ENCODE peak calls at places on chromosomes 3 and 15, in four cellular contexts. One of them, this sample, is unnamed.

GRCh38 chr3:72185549-72186484 is 400.9 kb upstream of the PROK2 start:
- DNase-seq in GM12878: no peak
- DNase-seq in A549: no peak
- DNase-seq in WTC11: no peak
- DNase-seq in this sample: no peak

GRCh38 chr3:71172176-71172575 is 411.4 kb downstream of the FOXP1 start:
- DNase-seq in GM12878: no peak
- DNase-seq in A549: no peak
- DNase-seq in WTC11: no peak
- DNase-seq in this sample: no peak

GRCh38 chr3:167976880-167977498 is 118.7 kb downstream of the GOLIM4 start:
- DNase-seq in GM12878: no peak
- DNase-seq in A549: no peak
- DNase-seq in WTC11: no peak
- DNase-seq in this sample: no peak

GRCh38 chr15:64749999-64750657 is 25.3 kb downstream of the RBPMS2 start:
- DNase-seq in GM12878: no peak
- DNase-seq in A549: peak
- DNase-seq in WTC11: peak
- DNase-seq in this sample: no peak

GRCh38 chr3:171704814-171705213 is 105.5 kb downstream of the PLD1 start:
- DNase-seq in GM12878: no peak
- DNase-seq in A549: no peak
- DNase-seq in WTC11: peak
- DNase-seq in this sample: no peak

GRCh38 chr3:159818399-159818798 is 170.2 kb upstream of the IL12A start:
- DNase-seq in GM12878: no peak
- DNase-seq in A549: no peak
- DNase-seq in WTC11: peak
- DNase-seq in this sample: no peak

GRCh38 chr3:66121288-66121687 is 82.6 kb upstream of the MAGI1 start:
- DNase-seq in GM12878: no peak
- DNase-seq in A549: no peak
- DNase-seq in WTC11: no peak
- DNase-seq in this sample: no peak

GRCh38 chr15:100842756-100843730 is 36.6 kb upstream of the ALDH1A3 start:
- DNase-seq in GM12878: no peak
- DNase-seq in A549: no peak
- DNase-seq in WTC11: no peak
- DNase-seq in this sample: no peak

GRCh38 chr3:48408823-48409281 is 21.0 kb downstream of the PLXNB1 start:
- DNase-seq in GM12878: no peak
- DNase-seq in A549: no peak
- DNase-seq in WTC11: peak
- DNase-seq in this sample: no peak

GRCh38 chr3:57006949-57007419 is 53.5 kb upstream of the SPATA12 start:
- DNase-seq in GM12878: no peak
- DNase-seq in A549: peak
- DNase-seq in WTC11: peak
- DNase-seq in this sample: peak

GRCh38 chr3:13274125-13274873 is 145.8 kb downstream of the NUP210 start:
- DNase-seq in GM12878: no peak
- DNase-seq in A549: no peak
- DNase-seq in WTC11: peak
- DNase-seq in this sample: no peak

GRCh38 chr3:120432105-120432860 is 18.5 kb downstream of the FSTL1 start:
- DNase-seq in GM12878: no peak
- DNase-seq in A549: no peak
- DNase-seq in WTC11: peak
- DNase-seq in this sample: peak

GRCh38 chr3:72328755-72329154 is 519.5 kb downstream of the SHQ1 start:
- DNase-seq in GM12878: no peak
- DNase-seq in A549: no peak
- DNase-seq in WTC11: no peak
- DNase-seq in this sample: no peak

GRCh38 chr15:85024509-85025336 is 43.1 kb downstream of the PDE8A start:
- DNase-seq in GM12878: no peak
- DNase-seq in A549: peak
- DNase-seq in WTC11: no peak
- DNase-seq in this sample: no peak

GRCh38 chr3:51703026-51703775 is 3.7 kb upstream of the GRM2 start:
- DNase-seq in GM12878: no peak
- DNase-seq in A549: no peak
- DNase-seq in WTC11: peak
- DNase-seq in this sample: no peak

GRCh38 chr3:56837196-56837955 is 35.6 kb upstream of the ARHGEF3 start:
- DNase-seq in GM12878: peak
- DNase-seq in A549: no peak
- DNase-seq in WTC11: no peak
- DNase-seq in this sample: no peak

GRCh38 chr3:116064646-116065045 is 380.6 kb downstream of the LSAMP start:
- DNase-seq in GM12878: no peak
- DNase-seq in A549: no peak
- DNase-seq in WTC11: no peak
- DNase-seq in this sample: no peak

GRCh38 chr3:27659279-27660021 is 62.7 kb downstream of the EOMES start:
- DNase-seq in GM12878: no peak
- DNase-seq in A549: peak
- DNase-seq in WTC11: peak
- DNase-seq in this sample: peak

GRCh38 chr3:52827866-52828376 is 2.6 kb downstream of the ITIH4 start:
- DNase-seq in GM12878: no peak
- DNase-seq in A549: peak
- DNase-seq in WTC11: no peak
- DNase-seq in this sample: no peak

GRCh38 chr3:45664558-45664957 is 24.6 kb upstream of the SACM1L start:
- DNase-seq in GM12878: peak
- DNase-seq in A549: no peak
- DNase-seq in WTC11: no peak
- DNase-seq in this sample: no peak

GRCh38 chr15:79315623-79316328 is 4.9 kb downstream of the TMED3 start:
- DNase-seq in GM12878: no peak
- DNase-seq in A549: no peak
- DNase-seq in WTC11: no peak
- DNase-seq in this sample: no peak

GRCh38 chr15:98147415-98147814 is 186.9 kb downstream of the ARRDC4 start:
- DNase-seq in GM12878: no peak
- DNase-seq in A549: no peak
- DNase-seq in WTC11: no peak
- DNase-seq in this sample: no peak

GRCh38 chr3:14031271-14031670 is 93.4 kb downstream of the CHCHD4 start:
- DNase-seq in GM12878: no peak
- DNase-seq in A549: no peak
- DNase-seq in WTC11: no peak
- DNase-seq in this sample: no peak

GRCh38 chr3:4550957-4551754 is 58.0 kb downstream of the ITPR1 start:
- DNase-seq in GM12878: no peak
- DNase-seq in A549: no peak
- DNase-seq in WTC11: no peak
- DNase-seq in this sample: no peak

GRCh38 chr3:188396251-188396650 is 242.3 kb downstream of the LPP start:
- DNase-seq in GM12878: no peak
- DNase-seq in A549: no peak
- DNase-seq in WTC11: no peak
- DNase-seq in this sample: no peak

GRCh38 chr3:193768069-193768391 is 175.0 kb downstream of the OPA1 start:
- DNase-seq in GM12878: no peak
- DNase-seq in A549: no peak
- DNase-seq in WTC11: no peak
- DNase-seq in this sample: no peak

GRCh38 chr3:11507719-11508118 is 136.0 kb downstream of the VGLL4 start:
- DNase-seq in GM12878: no peak
- DNase-seq in A549: no peak
- DNase-seq in WTC11: no peak
- DNase-seq in this sample: peak

GRCh38 chr3:107674371-107674770 is 151.6 kb downstream of the BBX start:
- DNase-seq in GM12878: no peak
- DNase-seq in A549: no peak
- DNase-seq in WTC11: no peak
- DNase-seq in this sample: no peak

DNA sequence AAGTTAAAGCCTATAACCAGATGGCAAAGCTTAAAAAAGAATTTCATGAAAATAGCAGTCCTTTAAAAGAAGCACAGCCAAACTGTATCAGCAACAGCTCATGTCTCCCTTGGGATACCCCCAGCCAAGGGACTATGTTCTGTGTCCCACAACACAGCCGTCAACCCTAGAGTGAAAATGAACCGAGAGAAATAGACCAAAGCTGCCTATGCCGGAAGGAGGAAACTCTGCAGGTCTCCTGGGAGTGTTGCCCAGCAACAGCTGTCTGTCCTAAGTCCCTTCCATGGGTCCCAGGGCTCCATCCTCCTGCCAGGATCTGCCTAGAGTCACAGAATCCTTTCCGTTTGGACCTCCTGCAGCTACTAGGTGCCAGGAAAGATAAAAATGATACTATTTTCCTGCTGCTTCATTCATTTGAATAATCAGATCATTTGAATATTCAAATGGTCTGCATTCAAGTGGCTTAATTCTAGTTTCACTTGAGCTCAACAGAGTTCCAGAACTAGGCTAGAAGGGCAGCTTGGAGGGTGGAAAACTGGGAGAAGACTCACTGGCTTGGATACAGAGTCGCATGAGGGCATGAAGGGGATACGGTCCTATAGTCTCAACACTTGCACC is 53.1 kb downstream of the TRANK1 start:
- DNase-seq in GM12878: peak
- DNase-seq in A549: no peak
- DNase-seq in WTC11: no peak
- DNase-seq in this sample: no peak
- TF ChIP-seq USF2 in GM12878: no peak
- TF ChIP-seq USF2 in A549: no peak
- TF ChIP-seq USF2 in WTC11: no peak
- TF ChIP-seq USF2 in this sample: no peak

DNA sequence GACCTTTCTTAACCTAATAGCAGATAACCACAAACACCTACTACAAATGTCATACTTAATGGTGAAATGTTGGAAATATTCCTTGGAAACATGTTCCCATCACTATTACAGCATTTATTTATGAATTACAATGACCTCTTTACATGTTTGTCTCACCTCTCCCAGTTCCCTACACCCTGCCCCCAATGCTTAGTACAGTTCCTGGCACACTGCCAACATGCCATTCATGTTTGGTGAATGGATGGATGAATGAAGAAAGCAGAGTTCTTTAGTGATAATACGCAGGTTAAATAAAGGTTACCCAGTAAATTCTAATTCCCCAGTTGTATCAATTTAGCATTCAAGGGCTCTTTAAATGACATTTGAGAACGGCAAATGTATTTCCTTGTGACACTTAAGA is 259.9 kb upstream of the ATP11B start:
- DNase-seq in GM12878: no peak
- DNase-seq in A549: no peak
- DNase-seq in WTC11: no peak
- DNase-seq in this sample: no peak
- TF ChIP-seq USF2 in GM12878: no peak
- TF ChIP-seq USF2 in A549: no peak
- TF ChIP-seq USF2 in WTC11: no peak
- TF ChIP-seq USF2 in this sample: no peak

GRCh38 chr3:146466596-146466995 is 2.8 kb downstream of the PLSCR2 start:
- DNase-seq in GM12878: no peak
- DNase-seq in A549: no peak
- DNase-seq in WTC11: no peak
- DNase-seq in this sample: no peak
- TF ChIP-seq USF2 in GM12878: no peak
- TF ChIP-seq USF2 in A549: no peak
- TF ChIP-seq USF2 in WTC11: no peak
- TF ChIP-seq USF2 in this sample: no peak

DNA sequence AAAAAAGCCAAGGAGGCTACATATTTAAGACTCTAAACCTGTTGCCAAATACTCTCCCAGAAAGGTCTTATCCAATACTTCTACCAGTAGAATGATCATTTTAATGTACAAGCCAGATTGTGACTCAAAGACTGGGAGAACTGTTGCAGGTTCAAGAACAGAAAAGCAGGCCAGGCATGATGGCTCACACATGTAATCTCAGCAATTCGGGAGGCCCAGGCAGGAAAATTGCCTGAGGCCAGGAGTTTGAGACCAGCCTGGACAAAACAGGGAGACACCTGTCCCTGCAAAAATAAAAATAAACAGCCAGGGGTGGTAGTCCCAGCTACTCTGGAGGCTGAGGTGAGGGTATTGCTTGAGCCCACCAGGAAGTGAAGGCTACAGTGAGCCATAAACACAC is 17.8 kb upstream of the THUMPD3 start:
- DNase-seq in GM12878: no peak
- DNase-seq in A549: no peak
- DNase-seq in WTC11: no peak
- DNase-seq in this sample: no peak
- TF ChIP-seq USF2 in GM12878: no peak
- TF ChIP-seq USF2 in A549: no peak
- TF ChIP-seq USF2 in WTC11: no peak
- TF ChIP-seq USF2 in this sample: no peak

GRCh38 chr3:131796558-131796957 is 238.3 kb downstream of the CPNE4 start:
- DNase-seq in GM12878: peak
- DNase-seq in A549: no peak
- DNase-seq in WTC11: peak
- DNase-seq in this sample: no peak
- TF ChIP-seq USF2 in GM12878: no peak
- TF ChIP-seq USF2 in A549: no peak
- TF ChIP-seq USF2 in WTC11: no peak
- TF ChIP-seq USF2 in this sample: no peak